ENCODE peak calls at places on chromosomes 6 and 20, in four cellular contexts. S is epithelial cell of esophagus; D is LoVo; U is CD8-positive, alpha-beta memory T cell. V is an unnamed sample.
A peak's percentile ranks its signal among the peaks of the same experiment; 100 is the strongest.

GRCh38 chr20:51830538-51830937 is 28.2 kb upstream of the SALL4 start:
- DNase-seq in S (no peak), D (no peak), U (no peak), V (no peak)

GRCh38 chr6:21533678-21534077 is 59.9 kb upstream of the SOX4 start:
- DNase-seq in S (no peak), D (no peak), U (no peak), V (no peak)

GRCh38 chr6:16319813-16320532 is 81.6 kb downstream of the GMPR start:
- DNase-seq in S (peak; percentile 86), D (no peak), U (peak; percentile 59), V (peak; percentile 63)

GRCh38 chr6:38033442-38033982 is 214.0 kb downstream of the ZFAND3 start:
- DNase-seq in S (no peak), D (no peak), U (no peak), V (no peak)

GRCh38 chr6:128252293-128253176 is 267.9 kb downstream of the PTPRK start:
- DNase-seq in S (no peak), D (no peak), U (no peak), V (no peak)

GRCh38 chr6:74222768-74223321 is 526.8 kb downstream of the CD109 start:
- DNase-seq in S (peak; percentile 90), D (no peak), U (no peak), V (no peak)

GRCh38 chr20:61325718-61326117 is 73.7 kb downstream of the CDH4 start:
- DNase-seq in S (no peak), D (no peak), U (no peak), V (no peak)

GRCh38 chr6:19892250-19892649 is 55.1 kb downstream of the ID4 start:
- DNase-seq in S (peak; percentile 98), D (peak; percentile 46), U (no peak), V (no peak)

GRCh38 chr20:9999660-10000059 is 35.1 kb upstream of the ANKEF1 start:
- DNase-seq in S (peak; percentile 35), D (no peak), U (no peak), V (no peak)

GRCh38 chr6:47366335-47366879 is 56.7 kb upstream of the TNFRSF21 start:
- DNase-seq in S (peak; percentile 8), D (no peak), U (no peak), V (no peak)

GRCh38 chr6:138454976-138455706 is 44.2 kb downstream of the NHSL1 start:
- DNase-seq in S (peak; percentile 85), D (peak; percentile 75), U (peak; percentile 52), V (no peak)

GRCh38 chr6:98932424-98932823 is 15.3 kb downstream of the FBXL4 start:
- DNase-seq in S (no peak), D (no peak), U (no peak), V (no peak)

GRCh38 chr20:4544765-4545164 is 176.9 kb upstream of the PRND start:
- DNase-seq in S (peak; percentile 66), D (no peak), U (no peak), V (no peak)

GRCh38 chr20:57543754-57544153 is 17.2 kb upstream of the PCK1 start:
- DNase-seq in S (no peak), D (no peak), U (no peak), V (no peak)

GRCh38 chr6:130037207-130037811 is 18.9 kb downstream of the L3MBTL3 start:
- DNase-seq in S (peak; percentile 10), D (peak; percentile 24), U (no peak), V (no peak)

GRCh38 chr6:87421576-87421975 is 13.8 kb downstream of the CFAP206 start:
- DNase-seq in S (peak; percentile 83), D (no peak), U (no peak), V (no peak)

GRCh38 chr6:25490018-25490865 is 161.8 kb upstream of the SCGN start:
- DNase-seq in S (peak; percentile 83), D (peak; percentile 78), U (peak; percentile 24), V (peak; percentile 69)

GRCh38 chr6:113067612-113068262 is 720.6 kb downstream of the RFPL4B start:
- DNase-seq in S (no peak), D (no peak), U (no peak), V (no peak)

GRCh38 chr6:15623282-15624116 is 39.3 kb downstream of the DTNBP1 start:
- DNase-seq in S (peak; percentile 23), D (peak; percentile 38), U (no peak), V (no peak)

GRCh38 chr6:129634411-129635230 is 75.4 kb downstream of the ARHGAP18 start:
- DNase-seq in S (no peak), D (no peak), U (no peak), V (no peak)

GRCh38 chr20:23061713-23062561 is 12.5 kb upstream of the THBD start:
- DNase-seq in S (peak; percentile 53), D (peak; percentile 12), U (no peak), V (no peak)

GRCh38 chr20:48630342-48631075 is 197.3 kb downstream of the PREX1 start:
- DNase-seq in S (no peak), D (no peak), U (no peak), V (no peak)

GRCh38 chr6:145529582-145529981 is 205.7 kb downstream of the EPM2A start:
- DNase-seq in S (no peak), D (no peak), U (no peak), V (no peak)

GRCh38 chr6:43125555-43125954 is 45.5 kb upstream of the SRF start:
- DNase-seq in S (no peak), D (no peak), U (no peak), V (no peak)

GRCh38 chr6:137927777-137928218 is 60.7 kb downstream of the TNFAIP3 start:
- DNase-seq in S (no peak), D (no peak), U (peak; percentile 67), V (peak; percentile 48)

GRCh38 chr6:155939253-155939652 is 483.6 kb upstream of the NOX3 start:
- DNase-seq in S (no peak), D (no peak), U (no peak), V (no peak)

GRCh38 chr6:87026961-87027360 is 67.9 kb downstream of the CGA start:
- DNase-seq in S (no peak), D (no peak), U (no peak), V (no peak)

GRCh38 chr20:42565106-42565990 is 624.4 kb downstream of the PTPRT start:
- DNase-seq in S (no peak), D (no peak), U (no peak), V (no peak)

V was measured in GM13976.